ENCODE peak calls at places on chromosomes 2 and 18, in six cellular contexts. U is H1, C is breast epithelium, I is K562, E is GM12878, P is HCT116. Y is an unnamed sample.

GRCh38 chr2:99618579-99619097 is 128.8 kb upstream of the REV1 start:
- DNase-seq in P (no peak), E (no peak), U (no peak), I (no peak), C (no peak), Y (no peak)

GRCh38 chr18:25019946-25020345 is 332.0 kb downstream of the ZNF521 start:
- DNase-seq in P (no peak), E (no peak), I (no peak), U (no peak), C (no peak), Y (no peak)

GRCh38 chr2:226256237-226256636 is 543.4 kb downstream of the IRS1 start:
- DNase-seq in U (no peak), C (no peak), E (no peak), I (no peak), P (no peak), Y (no peak)

GRCh38 chr2:163774862-163775261 is 39.1 kb upstream of the FIGN start:
- DNase-seq in E (no peak), P (peak; percentile 19), C (no peak), U (no peak), I (no peak), Y (no peak)

GRCh38 chr2:134401789-134402188 is 147.9 kb downstream of the MGAT5 start:
- DNase-seq in P (no peak), C (no peak), U (no peak), I (no peak), E (no peak), Y (no peak)

GRCh38 chr2:199470672-199471442 is 13.1 kb upstream of the SATB2 start:
- DNase-seq in C (no peak), I (no peak), U (no peak), P (no peak), E (no peak), Y (no peak)

GRCh38 chr2:99608092-99608491 is 118.3 kb upstream of the REV1 start:
- DNase-seq in U (no peak), E (no peak), P (no peak), I (no peak), C (no peak), Y (no peak)

GRCh38 chr18:44943201-44943881 is 262.7 kb downstream of the SETBP1 start:
- DNase-seq in U (peak; percentile 39), P (no peak), E (no peak), I (no peak), C (peak; percentile 18), Y (no peak)

GRCh38 chr18:10213526-10213925 is 240.9 kb upstream of the APCDD1 start:
- DNase-seq in I (no peak), P (no peak), E (peak; percentile 41), U (no peak), C (no peak), Y (peak; percentile 66)

GRCh38 chr2:199764273-199764800 is 86.7 kb downstream of the FTCDNL1 start:
- DNase-seq in E (no peak), U (no peak), I (no peak), C (no peak), P (no peak), Y (peak; percentile 66)

GRCh38 chr18:7535436-7536190 is 31.5 kb upstream of the PTPRM start:
- DNase-seq in P (no peak), E (no peak), I (no peak), C (no peak), U (no peak), Y (no peak)

GRCh38 chr2:41500895-41501294 is 546.9 kb upstream of the PKDCC start:
- DNase-seq in E (no peak), C (no peak), I (no peak), P (no peak), U (no peak), Y (no peak)

GRCh38 chr18:36695806-36696205 is 133.0 kb downstream of the TPGS2 start:
- DNase-seq in I (no peak), C (no peak), E (no peak), U (no peak), P (no peak), Y (no peak)

GRCh38 chr2:24831216-24831615 is 38.0 kb downstream of the CENPO start:
- DNase-seq in P (no peak), C (no peak), U (no peak), I (no peak), E (no peak), Y (no peak)

GRCh38 chr2:191114403-191114886 is 36.3 kb downstream of the STAT4 start:
- DNase-seq in I (no peak), E (peak; percentile 55), U (no peak), P (no peak), C (no peak), Y (no peak)

GRCh38 chr2:127576433-127577207 is 41.1 kb downstream of the MYO7B start:
- DNase-seq in E (no peak), I (no peak), P (no peak), U (no peak), C (peak; percentile 70), Y (peak; percentile 88)

GRCh38 chr18:46334200-46334553 is 230.0 kb downstream of the HAUS1 start:
- DNase-seq in U (no peak), E (no peak), P (no peak), I (no peak), C (no peak), Y (no peak)

GRCh38 chr2:37649518-37649917 is 21.9 kb downstream of the CDC42EP3 start:
- DNase-seq in P (no peak), U (no peak), I (no peak), C (no peak), E (no peak), Y (no peak)

GRCh38 chr2:120453635-120453998 is 107.7 kb downstream of the INHBB start:
- DNase-seq in P (no peak), C (no peak), U (no peak), E (no peak), I (peak; percentile 50), Y (no peak)

GRCh38 chr2:55970506-55970905 is 46.9 kb upstream of the EFEMP1 start:
- DNase-seq in C (no peak), E (no peak), P (no peak), I (no peak), U (no peak), Y (no peak)

GRCh38 chr18:78681396-78681795 is 298.2 kb upstream of the SALL3 start:
- DNase-seq in P (no peak), C (no peak), U (no peak), E (no peak), I (no peak), Y (no peak)

GRCh38 chr18:77622009-77622692 is 372.5 kb downstream of the GALR1 start:
- DNase-seq in I (no peak), C (no peak), E (no peak), U (no peak), P (no peak), Y (no peak)

GRCh38 chr2:36511858-36512630 is 85.9 kb downstream of the FEZ2 start:
- DNase-seq in E (no peak), C (no peak), U (no peak), I (peak; percentile 75), P (no peak), Y (no peak)

GRCh38 chr2:101439716-101440115 is 35.2 kb downstream of the RFX8 start:
- DNase-seq in P (no peak), U (no peak), I (no peak), E (no peak), C (no peak), Y (no peak)

GRCh38 chr18:56645415-56646016 is 5.6 kb upstream of the WDR7 start:
- DNase-seq in P (peak; percentile 26), E (no peak), I (peak; percentile 26), C (no peak), U (no peak), Y (no peak)

GRCh38 chr2:68971591-68972231 is 2.7 kb upstream of the GKN1 start:
- DNase-seq in E (no peak), C (no peak), U (no peak), I (no peak), P (no peak), Y (no peak)

GRCh38 chr2:85015653-85016360 is 44.8 kb downstream of the KCMF1 start:
- DNase-seq in U (no peak), I (no peak), P (no peak), C (no peak), E (no peak), Y (no peak)

DNA sequence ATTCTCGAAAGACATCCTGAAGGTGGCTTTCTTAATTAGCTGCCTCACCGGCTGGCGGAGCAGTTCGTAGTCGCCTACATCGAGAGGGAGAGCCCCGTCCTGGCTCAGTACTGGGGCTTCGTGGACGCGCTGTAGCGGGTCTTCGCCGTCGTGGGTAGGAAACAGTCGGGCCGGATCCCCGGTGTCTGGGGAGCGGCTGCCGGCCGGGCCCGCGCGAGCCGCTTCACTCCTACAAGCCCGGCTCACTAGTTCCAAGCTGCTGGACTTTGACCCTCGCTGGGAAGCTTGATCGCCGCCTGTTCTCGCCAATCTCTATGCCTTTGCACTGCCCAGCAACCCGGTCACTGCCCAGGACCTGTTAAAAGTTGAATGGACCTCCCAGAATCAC is 41.3 kb upstream of the AKAIN1 start:
- DNase-seq in C (no peak), I (peak; percentile 54), E (no peak), P (no peak), U (no peak), Y (no peak)
- TF ChIP-seq POLR2AphosphoS5 in C (no peak), I (no peak), E (no peak), P (no peak), U (no peak), Y (no peak)

DNA sequence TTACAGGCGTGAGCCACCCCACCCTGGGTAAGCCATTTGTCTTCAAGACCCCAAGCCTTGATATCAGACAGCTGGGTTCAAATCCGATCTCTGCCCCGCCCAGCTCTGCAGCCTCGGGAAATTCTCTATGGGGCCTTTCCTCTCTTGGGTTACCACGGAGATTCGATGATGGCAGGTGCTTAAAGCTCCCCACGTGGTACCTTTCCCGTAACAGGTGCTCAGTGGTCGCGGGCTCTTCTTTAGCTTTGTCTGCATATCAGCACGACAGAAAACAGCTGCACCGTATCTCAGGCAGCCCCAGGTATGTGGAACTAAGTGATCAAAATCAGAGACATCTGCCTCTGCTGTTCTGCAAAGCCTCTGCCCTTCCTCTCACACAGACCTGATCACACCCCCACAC is 37.4 kb downstream of the TTC32 start:
- DNase-seq in U (no peak), E (no peak), C (no peak), I (no peak), P (no peak), Y (no peak)
- H3K4me3 ChIP-seq in U (no peak overlapping the region), E (no peak overlapping the region), C (no peak overlapping the region), I (no peak overlapping the region), P (no peak overlapping the region), Y (no peak overlapping the region)

GRCh38 chr2:74646201-74646600 is 1.9 kb downstream of the M1AP start:
- DNase-seq in U (no peak), C (no peak), P (no peak), E (no peak), I (no peak), Y (no peak)
- H3K4me1 ChIP-seq in U (peaks cover 4% of the 10 kb centered on the region), C (no peaks in the 10 kb centered on the region), P (peaks cover 19% of the 10 kb centered on the region), E (no peaks in the 10 kb centered on the region), I (peaks cover 6% of the 10 kb centered on the region), Y (no peaks in the 10 kb centered on the region)

DNA sequence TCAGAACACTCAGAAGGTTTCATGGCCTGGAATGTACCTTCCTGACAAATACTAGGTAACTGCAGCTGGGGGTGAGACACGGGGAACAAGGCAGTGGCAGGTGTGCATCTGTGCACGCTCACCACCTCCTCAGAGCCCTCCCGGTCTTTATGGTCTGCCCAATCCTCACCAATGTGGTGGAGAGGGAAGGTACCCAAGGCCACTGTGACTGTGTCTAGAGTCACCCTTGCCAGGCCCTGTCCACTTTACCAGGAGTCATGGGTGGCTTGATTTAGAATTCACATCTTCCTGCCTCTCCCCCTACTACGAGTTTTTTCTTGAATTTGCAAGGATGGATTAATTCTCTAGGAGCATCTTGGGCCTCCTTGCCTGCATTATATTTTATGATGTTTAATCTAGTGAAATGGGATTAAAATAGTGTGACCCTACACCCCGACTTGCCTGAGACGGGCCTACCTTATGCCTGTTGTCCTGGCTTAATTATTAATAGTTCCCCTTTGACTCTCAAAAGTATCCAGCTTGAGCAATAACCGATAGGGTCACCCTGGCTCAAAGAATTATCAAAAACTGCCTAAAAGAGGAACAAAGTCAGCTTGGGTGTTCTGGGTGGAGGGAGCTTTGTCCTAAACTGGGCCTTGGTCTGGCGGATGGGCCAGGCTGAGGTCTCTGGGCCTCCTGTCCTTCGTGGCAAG is 56.5 kb downstream of the ACAA2 start:
- DNase-seq in I (no peak), E (no peak), U (no peak), C (no peak), P (no peak), Y (no peak)
- TF ChIP-seq POLR2AphosphoS5 in I (no peak), E (no peak), U (no peak), C (no peak), P (no peak), Y (no peak)